ENCODE peak calls at places on chromosomes 13 and 19, in seven cellular contexts. V, T, H, U, K, D and R are unnamed samples.
A peak's percentile ranks its signal among the peaks of the same experiment; 100 is the strongest.

GRCh38 chr19:4879041-4879440 is 11.6 kb upstream of the PLIN3 start:
- DNase-seq in U (no peak), V (no peak), H (no peak), D (no peak), T (no peak), K (no peak), R (no peak)

GRCh38 chr13:46761866-46762265 is 35.1 kb downstream of the ESD start:
- DNase-seq in T (no peak), U (no peak), D (no peak), K (no peak), V (no peak), H (no peak), R (peak; percentile 57)

GRCh38 chr19:51086153-51086850 is 3.6 kb upstream of the KLK14 start:
- DNase-seq in T (peak; percentile 8), K (no peak), H (no peak), D (no peak), V (no peak), U (no peak), R (no peak)

GRCh38 chr19:17125728-17126677 is 50.4 kb downstream of the MYO9B start:
- DNase-seq in H (peak; percentile 52), T (peak; percentile 66), D (no peak), U (no peak), V (no peak), K (no peak), R (no peak)

GRCh38 chr19:18418725-18419194 is 438 bp upstream of the SSBP4 start:
- DNase-seq in H (no peak), D (no peak), T (peak; percentile 65), U (no peak), K (no peak), V (no peak), R (no peak)

GRCh38 chr19:40594657-40595077 is 6.5 kb upstream of the LTBP4 start:
- DNase-seq in U (no peak), H (no peak), T (no peak), V (no peak), D (peak; percentile 20), K (no peak), R (no peak)

GRCh38 chr13:27919299-27919933 is 384 bp upstream of the PDX1 start:
- DNase-seq in H (no peak), K (no peak), U (no peak), T (no peak), V (no peak), D (peak; percentile 94), R (no peak)

GRCh38 chr19:29477831-29478577 is 47.8 kb upstream of the VSTM2B start:
- DNase-seq in H (no peak), K (no peak), V (no peak), T (no peak), U (no peak), D (no peak), R (no peak)

GRCh38 chr19:43560687-43561086 is 14.6 kb downstream of the XRCC1 start:
- DNase-seq in T (no peak), D (peak; percentile 45), H (no peak), U (no peak), K (no peak), V (no peak), R (no peak)

GRCh38 chr19:31532034-31532433 is 182.8 kb upstream of the TSHZ3 start:
- DNase-seq in D (no peak), T (no peak), U (no peak), V (no peak), K (no peak), H (no peak), R (no peak)

GRCh38 chr19:42532881-42533280 is 4.6 kb upstream of the CEACAM1 start:
- DNase-seq in T (no peak), D (no peak), H (no peak), K (no peak), U (no peak), V (no peak), R (peak; percentile 33)

GRCh38 chr19:11982526-11982925 is 17.7 kb downstream of the ZNF763 start:
- DNase-seq in H (no peak), U (no peak), T (no peak), D (no peak), V (no peak), K (no peak), R (no peak)

GRCh38 chr19:14113762-14114414 is 3.7 kb downstream of the PRKACA start:
- DNase-seq in D (no peak), H (no peak), U (no peak), T (no peak), K (no peak), V (no peak), R (peak; percentile 81)